ENCODE peak calls at places on chromosomes 11 and 22, in seven cellular contexts. Q is HT-29; C is AG09309; N is T-helper 1 cell; L is activated CD4-positive, alpha-beta T cell treated with anti-CD3 and anti-CD28 coated beads, Interleukin-2, amount 10 ng/mL, durations not matched to agents 7 days and 5 days; M is EL; R is HFFc6. E is an unnamed sample.

GRCh38 chr11:2834893-2835767 is 50.4 kb downstream of the CDKN1C start:
- DNase-seq in M (no peak), N (no peak), L (no peak), Q (peak), C (no peak), R (no peak), E (peak)

GRCh38 chr11:1303973-1304372 is 5.5 kb downstream of the TOLLIP start:
- DNase-seq in R (no peak), C (no peak), L (no peak), N (no peak), Q (no peak), M (no peak), E (no peak)

GRCh38 chr11:44379141-44380008 is 69.4 kb upstream of the ALX4 start:
- DNase-seq in M (no peak), C (no peak), L (no peak), Q (no peak), R (no peak), N (no peak), E (no peak)

GRCh38 chr22:42296381-42296853 is 26.0 kb upstream of the TCF20 start:
- DNase-seq in M (no peak), R (no peak), Q (no peak), N (no peak), L (no peak), C (no peak), E (no peak)

GRCh38 chr22:22089459-22090308 is 107.1 kb upstream of the TOP3B start:
- DNase-seq in L (no peak), C (no peak), N (no peak), Q (no peak), M (no peak), R (no peak), E (no peak)

GRCh38 chr22:24105661-24106060 is 75.6 kb upstream of the SUSD2 start:
- DNase-seq in R (no peak), N (no peak), M (no peak), Q (no peak), L (no peak), C (no peak), E (no peak)

GRCh38 chr11:111320728-111321568 is 22.6 kb downstream of the POU2AF3 start:
- DNase-seq in R (no peak), L (no peak), Q (no peak), M (no peak), N (no peak), C (no peak), E (no peak)

GRCh38 chr11:83813296-83813695 is 527.1 kb upstream of the CCDC90B start:
- DNase-seq in C (no peak), Q (no peak), R (no peak), M (no peak), N (no peak), L (no peak), E (no peak)

GRCh38 chr11:43555811-43556210 is 124.7 kb upstream of the HSD17B12 start:
- DNase-seq in R (no peak), N (no peak), C (no peak), L (no peak), M (no peak), Q (no peak), E (no peak)

GRCh38 chr11:44557464-44557863 is 8.0 kb upstream of the CD82 start:
- DNase-seq in M (no peak), L (no peak), Q (no peak), R (no peak), N (no peak), C (no peak), E (no peak)

GRCh38 chr11:130612291-130612802 is 163.9 kb downstream of the ADAMTS15 start:
- DNase-seq in Q (no peak), C (no peak), L (no peak), R (no peak), M (peak), N (no peak), E (no peak)

GRCh38 chr11:114059278-114059983 is at the start of gene ZBTB16:
- DNase-seq in M (no peak), L (peak), N (peak), R (no peak), C (no peak), Q (no peak), E (no peak)

GRCh38 chr11:134235399-134235798 is 10.9 kb downstream of the VPS26B start:
- DNase-seq in N (no peak), R (no peak), L (no peak), C (no peak), Q (no peak), M (no peak), E (no peak)

GRCh38 chr11:19447150-19447566 is 206.4 kb upstream of the E2F8 start:
- DNase-seq in M (peak), R (no peak), N (no peak), Q (peak), L (no peak), C (no peak), E (no peak)

GRCh38 chr11:13885083-13885482 is 77.4 kb upstream of the SPON1 start:
- DNase-seq in N (no peak), R (no peak), L (no peak), M (no peak), Q (no peak), C (no peak), E (no peak)

GRCh38 chr11:118746988-118747585 is 43.9 kb downstream of the DDX6 start:
- DNase-seq in R (no peak), L (no peak), N (no peak), M (no peak), C (no peak), Q (peak), E (no peak)

GRCh38 chr22:24584871-24585411 is 7.9 kb downstream of the LRRC75B start:
- DNase-seq in M (no peak), N (no peak), C (no peak), L (no peak), R (no peak), Q (no peak), E (no peak)

GRCh38 chr22:38067028-38067415 is 9.8 kb downstream of the PICK1 start:
- DNase-seq in Q (no peak), C (no peak), R (no peak), N (no peak), M (no peak), L (no peak), E (no peak)

GRCh38 chr22:20111045-20111688 is 4.7 kb upstream of the RANBP1 start:
- DNase-seq in L (peak), N (no peak), Q (peak), C (no peak), M (no peak), R (peak), E (peak)

GRCh38 chr11:96178014-96178745 is 164.8 kb downstream of the MAML2 start:
- DNase-seq in R (no peak), C (no peak), L (no peak), N (no peak), M (no peak), Q (no peak), E (no peak)

GRCh38 chr22:20630873-20631617 is 123.6 kb downstream of the MED15 start:
- DNase-seq in N (no peak), C (no peak), R (no peak), L (no peak), M (no peak), Q (no peak), E (no peak)

GRCh38 chr11:80194625-80195024 is 753.8 kb upstream of the TENM4 start:
- DNase-seq in L (no peak), C (no peak), R (no peak), N (no peak), Q (no peak), M (no peak), E (no peak)